ENCODE peak calls at places on chromosomes 7 and 10, in nine cellular contexts. Y, A, S, G, M, E, L, K and P are unnamed samples.

GRCh38 chr10:88064608-88065383 is 201.4 kb downstream of the PTEN start:
- DNase-seq in Y (no peak), A (no peak), S (no peak), G (no peak), M (no peak), E (peak), L (no peak), K (no peak), P (no peak)

GRCh38 chr10:12716042-12716441 is 285.5 kb downstream of the CCDC3 start:
- DNase-seq in Y (no peak), A (no peak), S (no peak), G (no peak), M (no peak), E (peak), L (no peak), K (no peak), P (no peak)

GRCh38 chr10:59079386-59080226 is 96.8 kb upstream of the PHYHIPL start:
- DNase-seq in Y (no peak), A (peak), S (no peak), G (no peak), M (no peak), E (no peak), L (no peak), K (peak), P (no peak)

GRCh38 chr10:128429835-128430513 is 303.8 kb upstream of the MKI67 start:
- DNase-seq in Y (no peak), A (no peak), S (no peak), G (no peak), M (no peak), E (no peak), L (no peak), K (no peak), P (no peak)

GRCh38 chr10:94225589-94225988 is 137.2 kb downstream of the NOC3L start:
- DNase-seq in Y (no peak), A (no peak), S (no peak), G (peak), M (no peak), E (no peak), L (peak), K (no peak), P (no peak)

GRCh38 chr7:32941996-32942782 is 15.1 kb upstream of the FKBP9 start:
- DNase-seq in Y (peak), A (no peak), S (no peak), G (peak), M (peak), E (no peak), L (peak), K (peak), P (peak)

GRCh38 chr10:121662945-121663917 is 65.0 kb upstream of the FGFR2 start:
- DNase-seq in Y (peak), A (no peak), S (no peak), G (peak), M (no peak), E (peak), L (peak), K (peak), P (no peak)

GRCh38 chr10:101691081-101691480 is 3.9 kb downstream of the FBXW4 start:
- DNase-seq in Y (no peak), A (no peak), S (no peak), G (no peak), M (no peak), E (no peak), L (no peak), K (no peak), P (no peak)

GRCh38 chr10:103480521-103480920 is 1.5 kb upstream of the CALHM3 start:
- DNase-seq in Y (no peak), A (no peak), S (no peak), G (no peak), M (no peak), E (no peak), L (no peak), K (no peak), P (no peak)

GRCh38 chr10:31687545-31688482 is 240.8 kb downstream of the ARHGAP12 start:
- DNase-seq in Y (no peak), A (no peak), S (no peak), G (no peak), M (no peak), E (no peak), L (no peak), K (no peak), P (no peak)

GRCh38 chr7:120273476-120273975 is 551 bp downstream of the KCND2 start:
- DNase-seq in Y (peak), A (peak), S (no peak), G (peak), M (no peak), E (no peak), L (peak), K (no peak), P (no peak)

GRCh38 chr10:93904901-93905300 is 11.1 kb downstream of the SLC35G1 start:
- DNase-seq in Y (no peak), A (no peak), S (no peak), G (no peak), M (no peak), E (no peak), L (no peak), K (no peak), P (no peak)

GRCh38 chr7:20513897-20514296 is 101.6 kb upstream of the ABCB5 start:
- DNase-seq in Y (no peak), A (no peak), S (no peak), G (no peak), M (no peak), E (no peak), L (no peak), K (no peak), P (no peak)